ENCODE peak calls at places on chromosomes 12 and 14, in four cellular contexts. One of them, this sample, is unnamed.
A peak's percentile ranks its signal among the peaks of the same experiment; 100 is the strongest.

GRCh38 chr12:105204916-105205315 is 31.1 kb downstream of the APPL2 start:
- DNase-seq in endodermal cell: no peak
- DNase-seq in ovary: no peak
- DNase-seq in uterus: no peak
- DNase-seq in this sample: no peak

GRCh38 chr12:117900561-117900960 is 68.2 kb downstream of the KSR2 start:
- DNase-seq in ovary: no peak
- DNase-seq in endodermal cell: no peak
- DNase-seq in uterus: no peak
- DNase-seq in this sample: no peak

GRCh38 chr12:25744334-25744733 is 191.3 kb upstream of the LMNTD1 start:
- DNase-seq in ovary: no peak
- DNase-seq in endodermal cell: no peak
- DNase-seq in uterus: no peak
- DNase-seq in this sample: no peak

GRCh38 chr12:26278266-26278665 is 82.9 kb downstream of the SSPN start:
- DNase-seq in endodermal cell: no peak
- DNase-seq in uterus: no peak
- DNase-seq in ovary: no peak
- DNase-seq in this sample: no peak

GRCh38 chr12:19799886-19800602 is 360.8 kb downstream of the AEBP2 start:
- DNase-seq in uterus: no peak
- DNase-seq in ovary: no peak
- DNase-seq in endodermal cell: no peak
- DNase-seq in this sample: no peak

GRCh38 chr14:72701610-72702009 is 192.3 kb downstream of the DPF3 start:
- DNase-seq in ovary: no peak
- DNase-seq in endodermal cell: peak; percentile 55
- DNase-seq in uterus: no peak
- DNase-seq in this sample: no peak

GRCh38 chr12:10031318-10031717 is 836 bp downstream of the CLEC9A start:
- DNase-seq in endodermal cell: no peak
- DNase-seq in uterus: no peak
- DNase-seq in ovary: no peak
- DNase-seq in this sample: no peak

GRCh38 chr12:8644345-8645248 is 18.0 kb downstream of the MFAP5 start:
- DNase-seq in endodermal cell: peak; percentile 78
- DNase-seq in ovary: no peak
- DNase-seq in uterus: no peak
- DNase-seq in this sample: no peak

GRCh38 chr12:15603461-15604085 is 185.6 kb downstream of the EPS8 start:
- DNase-seq in uterus: no peak
- DNase-seq in endodermal cell: no peak
- DNase-seq in ovary: no peak
- DNase-seq in this sample: no peak

GRCh38 chr12:89126712-89127111 is 225.6 kb downstream of the DUSP6 start:
- DNase-seq in uterus: no peak
- DNase-seq in ovary: no peak
- DNase-seq in endodermal cell: no peak
- DNase-seq in this sample: no peak

GRCh38 chr12:124842073-124842749 is 21.5 kb downstream of the SCARB1 start:
- DNase-seq in endodermal cell: peak; percentile 58
- DNase-seq in ovary: no peak
- DNase-seq in uterus: no peak
- DNase-seq in this sample: no peak

GRCh38 chr12:63862187-63863107 is 17.9 kb downstream of the SRGAP1 start:
- DNase-seq in uterus: no peak
- DNase-seq in ovary: no peak
- DNase-seq in endodermal cell: peak; percentile 68
- DNase-seq in this sample: no peak

GRCh38 chr14:60310086-60310684 is 61.2 kb downstream of the PPM1A start:
- DNase-seq in endodermal cell: no peak
- DNase-seq in ovary: no peak
- DNase-seq in uterus: no peak
- DNase-seq in this sample: no peak

GRCh38 chr14:76985021-76985420 is 43.5 kb downstream of the IRF2BPL start:
- DNase-seq in uterus: no peak
- DNase-seq in endodermal cell: no peak
- DNase-seq in ovary: no peak
- DNase-seq in this sample: no peak

GRCh38 chr14:50910495-50911420 is 33.5 kb downstream of the PYGL start:
- DNase-seq in endodermal cell: peak; percentile 68
- DNase-seq in ovary: no peak
- DNase-seq in uterus: no peak
- DNase-seq in this sample: peak; percentile 28

GRCh38 chr14:33918256-33918655 is 32.6 kb downstream of the EGLN3 start:
- DNase-seq in uterus: no peak
- DNase-seq in endodermal cell: no peak
- DNase-seq in ovary: no peak
- DNase-seq in this sample: no peak

GRCh38 chr12:111584959-111585358 is 14.2 kb downstream of the ATXN2 start:
- DNase-seq in uterus: no peak
- DNase-seq in ovary: no peak
- DNase-seq in endodermal cell: no peak
- DNase-seq in this sample: no peak

GRCh38 chr14:76940057-76940456 is 88.5 kb downstream of the IRF2BPL start:
- DNase-seq in ovary: no peak
- DNase-seq in uterus: no peak
- DNase-seq in endodermal cell: no peak
- DNase-seq in this sample: no peak

GRCh38 chr14:61475316-61475715 is 153.9 kb downstream of the PRKCH start:
- DNase-seq in uterus: no peak
- DNase-seq in endodermal cell: no peak
- DNase-seq in ovary: no peak
- DNase-seq in this sample: peak; percentile 39

GRCh38 chr12:4958697-4959375 is 49.1 kb downstream of the KCNA1 start:
- DNase-seq in uterus: no peak
- DNase-seq in ovary: no peak
- DNase-seq in endodermal cell: no peak
- DNase-seq in this sample: no peak

GRCh38 chr12:53185582-53186153 is 4.9 kb upstream of the CSAD start:
- DNase-seq in uterus: no peak
- DNase-seq in ovary: no peak
- DNase-seq in endodermal cell: peak; percentile 47
- DNase-seq in this sample: no peak

GRCh38 chr12:49903700-49904423 is at the start of gene FAIM2:
- DNase-seq in endodermal cell: peak; percentile 79
- DNase-seq in ovary: peak; percentile 69
- DNase-seq in uterus: peak; percentile 81
- DNase-seq in this sample: no peak

GRCh38 chr14:31303654-31304053 is 96.1 kb upstream of the HECTD1 start:
- DNase-seq in endodermal cell: no peak
- DNase-seq in ovary: no peak
- DNase-seq in uterus: no peak
- DNase-seq in this sample: no peak

GRCh38 chr12:99605-100004 is 33.0 kb downstream of the IQSEC3 start:
- DNase-seq in endodermal cell: peak; percentile 84
- DNase-seq in ovary: no peak
- DNase-seq in uterus: no peak
- DNase-seq in this sample: no peak

GRCh38 chr14:61609143-61609851 is 86.0 kb upstream of the HIF1A start:
- DNase-seq in ovary: no peak
- DNase-seq in endodermal cell: peak; percentile 79
- DNase-seq in uterus: peak; percentile 29
- DNase-seq in this sample: peak; percentile 67

GRCh38 chr12:22246438-22246837 is 88.1 kb downstream of the ST8SIA1 start:
- DNase-seq in uterus: no peak
- DNase-seq in ovary: no peak
- DNase-seq in endodermal cell: no peak
- DNase-seq in this sample: no peak

GRCh38 chr12:22252057-22252456 is 82.5 kb downstream of the ST8SIA1 start:
- DNase-seq in uterus: no peak
- DNase-seq in endodermal cell: no peak
- DNase-seq in ovary: no peak
- DNase-seq in this sample: no peak

GRCh38 chr12:22250762-22251161 is 83.7 kb downstream of the ST8SIA1 start:
- DNase-seq in endodermal cell: peak; percentile 55
- DNase-seq in uterus: no peak
- DNase-seq in ovary: no peak
- DNase-seq in this sample: no peak

GRCh38 chr12:22248079-22248478 is 86.4 kb downstream of the ST8SIA1 start:
- DNase-seq in uterus: no peak
- DNase-seq in ovary: no peak
- DNase-seq in endodermal cell: no peak
- DNase-seq in this sample: no peak
- H3K9me3 ChIP-seq in uterus: no peaks in the 10 kb centered on the region
- H3K9me3 ChIP-seq in ovary: no peaks in the 10 kb centered on the region
- H3K9me3 ChIP-seq in endodermal cell: no peaks in the 10 kb centered on the region
- H3K9me3 ChIP-seq in this sample: no peaks in the 10 kb centered on the region

GRCh38 chr14:27688823-27689444 is 1077.7 kb upstream of the FOXG1 start:
- DNase-seq in endodermal cell: peak; percentile 44
- DNase-seq in ovary: no peak
- DNase-seq in uterus: no peak
- DNase-seq in this sample: no peak

GRCh38 chr14:27686137-27686536 is 1080.5 kb upstream of the FOXG1 start:
- DNase-seq in ovary: no peak
- DNase-seq in endodermal cell: no peak
- DNase-seq in uterus: no peak
- DNase-seq in this sample: no peak
- H3K9me3 ChIP-seq in ovary: no peaks in the 10 kb centered on the region
- H3K9me3 ChIP-seq in endodermal cell: no peaks in the 10 kb centered on the region
- H3K9me3 ChIP-seq in uterus: no peaks in the 10 kb centered on the region
- H3K9me3 ChIP-seq in this sample: no peaks in the 10 kb centered on the region

GRCh38 chr12:28286352-28286751 is 96.1 kb downstream of the CCDC91 start:
- DNase-seq in endodermal cell: no peak
- DNase-seq in ovary: no peak
- DNase-seq in uterus: no peak
- DNase-seq in this sample: no peak
- H3K9me3 ChIP-seq in endodermal cell: peaks cover 14% of the 10 kb centered on the region
- H3K9me3 ChIP-seq in ovary: no peaks in the 10 kb centered on the region
- H3K9me3 ChIP-seq in uterus: no peaks in the 10 kb centered on the region
- H3K9me3 ChIP-seq in this sample: peaks cover 25% of the 10 kb centered on the region

GRCh38 chr12:132351751-132352495 is 22.5 kb upstream of the GALNT9 start:
- DNase-seq in uterus: no peak
- DNase-seq in endodermal cell: no peak
- DNase-seq in ovary: no peak
- DNase-seq in this sample: no peak
- H3K9me3 ChIP-seq in uterus: no peaks in the 10 kb centered on the region
- H3K9me3 ChIP-seq in endodermal cell: peaks cover 21% of the 10 kb centered on the region
- H3K9me3 ChIP-seq in ovary: no peaks in the 10 kb centered on the region
- H3K9me3 ChIP-seq in this sample: no peaks in the 10 kb centered on the region

GRCh38 chr12:130468700-130469245 is 131.1 kb downstream of the PIWIL1 start:
- DNase-seq in ovary: no peak
- DNase-seq in endodermal cell: no peak
- DNase-seq in uterus: no peak
- DNase-seq in this sample: no peak
- H3K9me3 ChIP-seq in ovary: no peaks in the 10 kb centered on the region
- H3K9me3 ChIP-seq in endodermal cell: peaks cover 10% of the 10 kb centered on the region
- H3K9me3 ChIP-seq in uterus: no peaks in the 10 kb centered on the region
- H3K9me3 ChIP-seq in this sample: peaks cover 16% of the 10 kb centered on the region

DNA sequence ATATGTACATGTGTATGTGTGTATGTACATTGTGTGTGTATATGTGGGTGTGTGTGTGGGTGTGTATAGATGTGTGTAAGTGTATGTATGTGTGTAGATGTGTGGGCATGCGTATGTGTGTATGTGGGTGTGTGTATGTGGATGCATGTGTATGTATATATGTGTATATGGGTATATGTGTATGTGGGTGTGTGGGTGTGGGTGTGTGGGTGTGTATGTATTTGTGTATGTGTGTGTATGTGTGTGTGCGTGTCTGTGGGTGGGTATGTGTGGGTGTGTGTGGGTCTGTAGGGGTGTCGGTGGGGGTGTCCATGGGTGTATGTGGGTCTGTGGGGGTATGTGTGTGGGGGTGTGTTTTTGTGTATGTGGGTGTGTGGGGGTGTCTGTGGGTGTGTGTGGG is 101.6 kb downstream of the PIWIL1 start:
- DNase-seq in uterus: no peak
- DNase-seq in endodermal cell: no peak
- DNase-seq in ovary: no peak
- DNase-seq in this sample: no peak
- H3K9me3 ChIP-seq in uterus: no peaks in the 10 kb centered on the region
- H3K9me3 ChIP-seq in endodermal cell: no peaks in the 10 kb centered on the region
- H3K9me3 ChIP-seq in ovary: no peaks in the 10 kb centered on the region
- H3K9me3 ChIP-seq in this sample: peaks cover 10% of the 10 kb centered on the region

DNA sequence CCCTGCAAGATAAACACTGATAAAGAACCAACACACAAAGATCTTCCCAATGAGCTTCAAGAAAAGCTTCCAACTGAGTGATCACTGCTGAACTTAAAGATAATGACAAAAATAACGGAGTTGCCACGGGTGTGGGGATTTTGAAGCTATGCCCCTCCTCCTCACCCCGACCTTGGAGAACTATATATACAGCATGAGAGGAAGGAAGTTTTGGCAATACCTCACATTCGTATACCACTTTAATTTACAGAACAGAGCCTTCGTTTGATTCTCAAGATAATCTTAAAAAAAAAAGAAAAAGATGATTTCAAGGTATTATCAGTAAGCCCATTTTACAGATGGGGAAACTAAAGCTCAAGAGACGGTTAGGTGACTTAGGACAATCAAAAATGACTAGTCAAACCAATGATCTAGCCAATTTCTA is 715 bp downstream of the NEK9 start:
- DNase-seq in ovary: no peak
- DNase-seq in endodermal cell: no peak
- DNase-seq in uterus: no peak
- DNase-seq in this sample: no peak
- H3K9me3 ChIP-seq in ovary: no peaks in the 10 kb centered on the region
- H3K9me3 ChIP-seq in endodermal cell: no peaks in the 10 kb centered on the region
- H3K9me3 ChIP-seq in uterus: no peaks in the 10 kb centered on the region
- H3K9me3 ChIP-seq in this sample: no peaks in the 10 kb centered on the region

DNA sequence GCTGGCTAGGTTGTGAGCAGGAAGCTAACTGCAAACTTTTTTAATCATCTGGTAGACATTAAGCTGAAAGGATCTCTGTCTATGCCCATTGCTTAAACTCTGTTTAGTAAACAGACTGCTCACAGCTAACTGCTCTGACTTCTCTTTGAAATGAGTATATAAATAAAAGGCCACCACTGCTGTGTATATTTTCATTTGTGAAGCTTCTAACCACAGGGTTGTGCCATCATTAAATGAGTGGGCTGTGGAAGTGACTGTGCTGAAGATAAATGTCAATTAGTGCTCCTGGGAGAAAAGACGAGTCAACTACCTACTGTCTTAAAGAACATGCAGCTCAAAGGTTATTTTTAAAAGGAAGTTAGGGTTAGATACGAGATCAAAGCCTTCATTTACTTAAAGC is 213.2 kb upstream of the FLRT2 start:
- DNase-seq in ovary: no peak
- DNase-seq in endodermal cell: no peak
- DNase-seq in uterus: no peak
- DNase-seq in this sample: no peak
- H3K9me3 ChIP-seq in ovary: no peaks in the 10 kb centered on the region
- H3K9me3 ChIP-seq in endodermal cell: no peaks in the 10 kb centered on the region
- H3K9me3 ChIP-seq in uterus: no peaks in the 10 kb centered on the region
- H3K9me3 ChIP-seq in this sample: peaks cover 8% of the 10 kb centered on the region

This sample was measured in NT2/D1.